ENCODE peak calls at places on chromosome 9, in five cellular contexts. V is activated effector memory CD4-positive, alpha-beta T cell treated with Interleukin-2 at 50 U/mL for 16 hours; K is midbrain; T is mesenchymal stem cell; X is ecto neural progenitor cell. N is an unnamed sample.

GRCh38 chr9:87659534-87660419 is 66.1 kb upstream of the CTSL start:
- DNase-seq in K (no peak), T (no peak), X (no peak), V (no peak), N (no peak)

GRCh38 chr9:25472681-25473080 is 205.6 kb downstream of the TUSC1 start:
- DNase-seq in T (no peak), K (no peak), X (no peak), V (no peak), N (no peak)

GRCh38 chr9:120910643-120911042 is 16.0 kb downstream of the TRAF1 start:
- DNase-seq in K (no peak), X (no peak), V (no peak), T (no peak), N (no peak)

GRCh38 chr9:88922091-88922490 is 69.2 kb upstream of the S1PR3 start:
- DNase-seq in V (peak; percentile 21), K (no peak), X (no peak), T (no peak), N (no peak)

GRCh38 chr9:81776834-81777233 is 87.5 kb upstream of the TLE1 start:
- DNase-seq in V (no peak), X (no peak), K (no peak), T (no peak), N (peak; percentile 11)

GRCh38 chr9:3879731-3880493 is 354.1 kb upstream of the RFX3 start:
- DNase-seq in V (no peak), K (no peak), X (no peak), T (no peak), N (no peak)

GRCh38 chr9:71355884-71356283 is 234.5 kb upstream of the TRPM3 start:
- DNase-seq in V (no peak), K (no peak), T (no peak), X (no peak), N (no peak)

GRCh38 chr9:127131871-127132270 is 9.4 kb upstream of the ANGPTL2 start:
- DNase-seq in T (peak; percentile 79), V (no peak), X (no peak), K (no peak), N (peak; percentile 73)

GRCh38 chr9:136847827-136848392 is 1.3 kb upstream of the PHPT1 start:
- DNase-seq in V (peak; percentile 59), T (peak; percentile 95), X (peak; percentile 89), K (no peak), N (peak; percentile 78)

GRCh38 chr9:33297455-33297854 is 7.1 kb downstream of the NFX1 start:
- DNase-seq in K (peak; percentile 39), T (peak; percentile 9), V (no peak), X (no peak), N (no peak)

GRCh38 chr9:73183917-73184861 is 32.5 kb downstream of the ANXA1 start:
- DNase-seq in X (no peak), K (peak; percentile 42), V (no peak), T (peak; percentile 56), N (peak; percentile 51)

GRCh38 chr9:76521244-76521673 is 62.3 kb downstream of the GCNT1 start:
- DNase-seq in V (no peak), X (no peak), T (no peak), K (no peak), N (no peak)

GRCh38 chr9:120668399-120668798 is 45.9 kb downstream of the MEGF9 start:
- DNase-seq in X (no peak), K (no peak), T (peak; percentile 17), V (no peak), N (peak; percentile 25)

GRCh38 chr9:131260751-131261452 is 15.4 kb downstream of the FAM78A start:
- DNase-seq in K (no peak), T (no peak), V (no peak), X (no peak), N (no peak)

GRCh38 chr9:72726951-72727350 is 205.5 kb downstream of the TMC1 start:
- DNase-seq in X (no peak), K (no peak), T (no peak), V (no peak), N (peak; percentile 41)

GRCh38 chr9:137724114-137724445 is 105.3 kb downstream of the EHMT1 start:
- DNase-seq in V (no peak), K (no peak), T (peak; percentile 68), X (peak; percentile 63), N (peak; percentile 65)

GRCh38 chr9:3873818-3874217 is 348.0 kb upstream of the RFX3 start:
- DNase-seq in X (no peak), V (no peak), K (no peak), T (no peak), N (peak; percentile 71)

GRCh38 chr9:129069128-129069824 is 11.6 kb upstream of the DOLPP1 start:
- DNase-seq in T (no peak), X (peak; percentile 40), V (peak; percentile 52), K (peak; percentile 22), N (peak; percentile 82)

GRCh38 chr9:91241909-91242308 is 119.8 kb downstream of the AUH start:
- DNase-seq in T (no peak), K (no peak), V (no peak), X (no peak), N (no peak)

N was measured in amniotic epithelial cell.